ENCODE peak calls at places on chromosomes 12 and 14, in nine cellular contexts. P is foreskin fibroblast, M is GM12864, R is HL-60, X is B cell, I is lung, S is ACHN, T is GM03348, U is NCI-H446. F is an unnamed sample.

GRCh38 chr14:77007975-77008421 is 20.5 kb downstream of the IRF2BPL start:
- DNase-seq in P (no peak), M (no peak), R (no peak), X (no peak), I (peak; percentile 82), S (no peak), T (no peak), U (no peak), F (no peak)

GRCh38 chr12:28424965-28425364 is 234.7 kb downstream of the CCDC91 start:
- DNase-seq in P (no peak), M (no peak), R (no peak), X (no peak), I (peak; percentile 31), S (peak; percentile 66), T (no peak), U (no peak), F (no peak)

GRCh38 chr12:100279612-100280244 is 12.8 kb downstream of the SCYL2 start:
- DNase-seq in P (no peak), M (no peak), R (no peak), X (no peak), I (no peak), S (no peak), T (no peak), U (no peak), F (no peak)

GRCh38 chr12:44819884-44820283 is 56.2 kb downstream of the NELL2 start:
- DNase-seq in P (no peak), M (no peak), R (no peak), X (no peak), I (no peak), S (no peak), T (no peak), U (no peak), F (no peak)

GRCh38 chr12:4274396-4274959 is 916 bp downstream of the CCND2 start:
- DNase-seq in P (no peak), M (no peak), R (peak; percentile 47), X (no peak), I (no peak), S (peak; percentile 51), T (no peak), U (no peak), F (peak; percentile 16)

GRCh38 chr12:114636723-114637480 is 47.1 kb downstream of the TBX3 start:
- DNase-seq in P (peak; percentile 24), M (no peak), R (no peak), X (no peak), I (no peak), S (peak; percentile 29), T (peak; percentile 68), U (no peak), F (peak; percentile 16)

GRCh38 chr14:91508105-91508504 is 2.0 kb downstream of the PPP4R3A start:
- DNase-seq in P (no peak), M (no peak), R (no peak), X (no peak), I (no peak), S (no peak), T (no peak), U (no peak), F (no peak)

GRCh38 chr14:102424923-102425322 is 62.2 kb downstream of the TECPR2 start:
- DNase-seq in P (no peak), M (no peak), R (no peak), X (no peak), I (no peak), S (no peak), T (no peak), U (no peak), F (no peak)

GRCh38 chr12:43063642-43064041 is 474.1 kb upstream of the PRICKLE1 start:
- DNase-seq in P (peak; percentile 72), M (no peak), R (no peak), X (no peak), I (no peak), S (no peak), T (peak; percentile 7), U (no peak), F (no peak)

GRCh38 chr14:44712095-44712822 is 205.2 kb upstream of the FSCB start:
- DNase-seq in P (no peak), M (no peak), R (no peak), X (no peak), I (peak; percentile 29), S (no peak), T (no peak), U (no peak), F (no peak)

GRCh38 chr12:32754101-32754500 is 1.6 kb downstream of the YARS2 start:
- DNase-seq in P (no peak), M (no peak), R (no peak), X (no peak), I (no peak), S (no peak), T (no peak), U (no peak), F (no peak)

GRCh38 chr12:4009979-4010704 is 136.9 kb upstream of the PARP11 start:
- DNase-seq in P (no peak), M (no peak), R (no peak), X (no peak), I (no peak), S (peak; percentile 55), T (no peak), U (no peak), F (no peak)

GRCh38 chr14:53766106-53766505 is 190.5 kb downstream of the BMP4 start:
- DNase-seq in P (no peak), M (no peak), R (no peak), X (no peak), I (no peak), S (no peak), T (no peak), U (no peak), F (no peak)

GRCh38 chr14:24911324-24912095 is 138.4 kb downstream of the STXBP6 start:
- DNase-seq in P (peak; percentile 75), M (no peak), R (peak; percentile 27), X (no peak), I (no peak), S (no peak), T (peak; percentile 75), U (no peak), F (no peak)

GRCh38 chr14:103155013-103155412 is 31.8 kb downstream of the TNFAIP2 start:
- DNase-seq in P (peak; percentile 69), M (no peak), R (no peak), X (no peak), I (peak; percentile 60), S (peak; percentile 81), T (peak; percentile 85), U (no peak), F (no peak)

GRCh38 chr12:74537126-74537706 is 419 bp upstream of the ATXN7L3B start:
- DNase-seq in P (peak; percentile 29), M (peak; percentile 43), R (peak; percentile 27), X (peak; percentile 38), I (no peak), S (peak; percentile 82), T (peak; percentile 69), U (peak; percentile 56), F (no peak)

GRCh38 chr14:74441113-74441512 is 15.1 kb upstream of the SYNDIG1L start:
- DNase-seq in P (no peak), M (no peak), R (no peak), X (no peak), I (no peak), S (no peak), T (no peak), U (no peak), F (no peak)

GRCh38 chr14:87810711-87811110 is 182.3 kb downstream of the GALC start:
- DNase-seq in P (no peak), M (no peak), R (no peak), X (no peak), I (no peak), S (no peak), T (no peak), U (no peak), F (no peak)

GRCh38 chr14:88005978-88006851 is 1.3 kb downstream of the GPR65 start:
- DNase-seq in P (no peak), M (peak; percentile 80), R (no peak), X (peak; percentile 31), I (no peak), S (no peak), T (no peak), U (no peak), F (no peak)

GRCh38 chr12:131282292-131283080 is 328.8 kb downstream of the ADGRD1 start:
- DNase-seq in P (no peak), M (no peak), R (no peak), X (no peak), I (no peak), S (no peak), T (no peak), U (no peak), F (no peak)

GRCh38 chr12:45089417-45089816 is 38.5 kb upstream of the DBX2 start:
- DNase-seq in P (no peak), M (no peak), R (no peak), X (no peak), I (no peak), S (no peak), T (no peak), U (no peak), F (no peak)

GRCh38 chr14:75877292-75877691 is 104.5 kb downstream of the TGFB3 start:
- DNase-seq in P (peak; percentile 90), M (no peak), R (no peak), X (no peak), I (no peak), S (no peak), T (peak; percentile 49), U (no peak), F (no peak)

GRCh38 chr12:52010152-52010622 is 3.4 kb downstream of the TAMALIN start:
- DNase-seq in P (peak; percentile 75), M (no peak), R (no peak), X (peak; percentile 52), I (peak; percentile 57), S (no peak), T (peak; percentile 91), U (no peak), F (peak; percentile 86)

GRCh38 chr12:109589240-109589590 is 15.6 kb downstream of the MVK start:
- DNase-seq in P (no peak), M (no peak), R (no peak), X (no peak), I (no peak), S (no peak), T (no peak), U (no peak), F (no peak)

GRCh38 chr12:112233242-112233641 is 107.9 kb downstream of the TRAFD1 start:
- DNase-seq in P (no peak), M (no peak), R (no peak), X (no peak), I (no peak), S (no peak), T (no peak), U (no peak), F (no peak)

GRCh38 chr12:40145896-40146295 is 40.0 kb upstream of the SLC2A13 start:
- DNase-seq in P (no peak), M (no peak), R (no peak), X (no peak), I (no peak), S (no peak), T (no peak), U (no peak), F (no peak)

GRCh38 chr12:100963381-100963780 is 168.8 kb downstream of the ANO4 start:
- DNase-seq in P (no peak), M (no peak), R (no peak), X (no peak), I (no peak), S (no peak), T (no peak), U (no peak), F (no peak)

GRCh38 chr12:13362260-13362841 is 165.8 kb downstream of the EMP1 start:
- DNase-seq in P (peak; percentile 15), M (peak; percentile 18), R (peak; percentile 4), X (peak; percentile 58), I (peak; percentile 77), S (peak; percentile 86), T (peak; percentile 74), U (peak; percentile 41), F (peak; percentile 71)

GRCh38 chr14:92412912-92413311 is 89.9 kb downstream of the SLC24A4 start:
- DNase-seq in P (no peak), M (no peak), R (no peak), X (no peak), I (no peak), S (no peak), T (peak; percentile 53), U (no peak), F (no peak)

GRCh38 chr12:1457901-1458300 is 136.5 kb downstream of the FBXL14 start:
- DNase-seq in P (peak; percentile 95), M (no peak), R (no peak), X (no peak), I (no peak), S (peak; percentile 88), T (peak; percentile 88), U (no peak), F (no peak)

GRCh38 chr14:66311935-66312334 is 174.2 kb upstream of the CCDC196 start:
- DNase-seq in P (no peak), M (no peak), R (no peak), X (no peak), I (no peak), S (no peak), T (no peak), U (peak; percentile 21), F (no peak)